ENCODE peak calls at places on chromosome 11, in eight cellular contexts. One of them, this sample, is unnamed.
A peak's percentile ranks its signal among the peaks of the same experiment; 100 is the strongest.

GRCh38 chr11:83852775-83853442 is 566.7 kb upstream of the CCDC90B start:
- DNase-seq in HFF-Myc: no peak
- DNase-seq in activated naive CD4-positive, alpha-beta T cell treated with anti-CD3 and anti-CD28 coated beads for 36 hours: no peak
- DNase-seq in substantia nigra: no peak
- DNase-seq in NCI-H187 treated with DMSO at 0.1 percent for 48 hours: no peak
- DNase-seq in epithelial cell of esophagus: no peak
- DNase-seq in cerebellum: no peak
- DNase-seq in central memory CD8-positive, alpha-beta T cell: no peak
- DNase-seq in this sample: no peak

GRCh38 chr11:11977206-11977938 is 31.1 kb downstream of the DKK3 start:
- DNase-seq in HFF-Myc: peak; percentile 91
- DNase-seq in activated naive CD4-positive, alpha-beta T cell treated with anti-CD3 and anti-CD28 coated beads for 36 hours: no peak
- DNase-seq in substantia nigra: peak; percentile 35
- DNase-seq in NCI-H187 treated with DMSO at 0.1 percent for 48 hours: no peak
- DNase-seq in epithelial cell of esophagus: peak; percentile 87
- DNase-seq in cerebellum: no peak
- DNase-seq in central memory CD8-positive, alpha-beta T cell: no peak
- DNase-seq in this sample: peak; percentile 55

GRCh38 chr11:79371152-79371551 is 69.7 kb downstream of the TENM4 start:
- DNase-seq in HFF-Myc: no peak
- DNase-seq in activated naive CD4-positive, alpha-beta T cell treated with anti-CD3 and anti-CD28 coated beads for 36 hours: no peak
- DNase-seq in substantia nigra: no peak
- DNase-seq in NCI-H187 treated with DMSO at 0.1 percent for 48 hours: no peak
- DNase-seq in epithelial cell of esophagus: peak; percentile 84
- DNase-seq in cerebellum: no peak
- DNase-seq in central memory CD8-positive, alpha-beta T cell: no peak
- DNase-seq in this sample: no peak

GRCh38 chr11:17171916-17172315 is 35.9 kb downstream of the PIK3C2A start:
- DNase-seq in HFF-Myc: no peak
- DNase-seq in activated naive CD4-positive, alpha-beta T cell treated with anti-CD3 and anti-CD28 coated beads for 36 hours: no peak
- DNase-seq in substantia nigra: no peak
- DNase-seq in NCI-H187 treated with DMSO at 0.1 percent for 48 hours: no peak
- DNase-seq in epithelial cell of esophagus: no peak
- DNase-seq in cerebellum: no peak
- DNase-seq in central memory CD8-positive, alpha-beta T cell: no peak
- DNase-seq in this sample: no peak

GRCh38 chr11:2426826-2427521 is 17.3 kb downstream of the TRPM5 start:
- DNase-seq in HFF-Myc: no peak
- DNase-seq in activated naive CD4-positive, alpha-beta T cell treated with anti-CD3 and anti-CD28 coated beads for 36 hours: no peak
- DNase-seq in substantia nigra: no peak
- DNase-seq in NCI-H187 treated with DMSO at 0.1 percent for 48 hours: no peak
- DNase-seq in epithelial cell of esophagus: no peak
- DNase-seq in cerebellum: no peak
- DNase-seq in central memory CD8-positive, alpha-beta T cell: no peak
- DNase-seq in this sample: no peak

GRCh38 chr11:72234920-72235319 is 9.1 kb downstream of the PHOX2A start:
- DNase-seq in HFF-Myc: no peak
- DNase-seq in activated naive CD4-positive, alpha-beta T cell treated with anti-CD3 and anti-CD28 coated beads for 36 hours: no peak
- DNase-seq in substantia nigra: no peak
- DNase-seq in NCI-H187 treated with DMSO at 0.1 percent for 48 hours: no peak
- DNase-seq in epithelial cell of esophagus: no peak
- DNase-seq in cerebellum: no peak
- DNase-seq in central memory CD8-positive, alpha-beta T cell: no peak
- DNase-seq in this sample: no peak

GRCh38 chr11:19952101-19952605 is 208.1 kb downstream of the DBX1 start:
- DNase-seq in HFF-Myc: no peak
- DNase-seq in activated naive CD4-positive, alpha-beta T cell treated with anti-CD3 and anti-CD28 coated beads for 36 hours: no peak
- DNase-seq in substantia nigra: no peak
- DNase-seq in NCI-H187 treated with DMSO at 0.1 percent for 48 hours: no peak
- DNase-seq in epithelial cell of esophagus: no peak
- DNase-seq in cerebellum: no peak
- DNase-seq in central memory CD8-positive, alpha-beta T cell: no peak
- DNase-seq in this sample: no peak

GRCh38 chr11:66142370-66143263 is 72.5 kb downstream of the PACS1 start:
- DNase-seq in HFF-Myc: no peak
- DNase-seq in activated naive CD4-positive, alpha-beta T cell treated with anti-CD3 and anti-CD28 coated beads for 36 hours: no peak
- DNase-seq in substantia nigra: no peak
- DNase-seq in NCI-H187 treated with DMSO at 0.1 percent for 48 hours: no peak
- DNase-seq in epithelial cell of esophagus: peak; percentile 82
- DNase-seq in cerebellum: no peak
- DNase-seq in central memory CD8-positive, alpha-beta T cell: no peak
- DNase-seq in this sample: no peak

GRCh38 chr11:26778000-26778757 is 56.3 kb upstream of the SLC5A12 start:
- DNase-seq in HFF-Myc: peak; percentile 70
- DNase-seq in activated naive CD4-positive, alpha-beta T cell treated with anti-CD3 and anti-CD28 coated beads for 36 hours: no peak
- DNase-seq in substantia nigra: no peak
- DNase-seq in NCI-H187 treated with DMSO at 0.1 percent for 48 hours: no peak
- DNase-seq in epithelial cell of esophagus: peak; percentile 48
- DNase-seq in cerebellum: no peak
- DNase-seq in central memory CD8-positive, alpha-beta T cell: no peak
- DNase-seq in this sample: no peak

GRCh38 chr11:63769719-63770443 is 1.3 kb upstream of the ZFTA start:
- DNase-seq in HFF-Myc: no peak
- DNase-seq in activated naive CD4-positive, alpha-beta T cell treated with anti-CD3 and anti-CD28 coated beads for 36 hours: no peak
- DNase-seq in substantia nigra: no peak
- DNase-seq in NCI-H187 treated with DMSO at 0.1 percent for 48 hours: no peak
- DNase-seq in epithelial cell of esophagus: no peak
- DNase-seq in cerebellum: no peak
- DNase-seq in central memory CD8-positive, alpha-beta T cell: no peak
- DNase-seq in this sample: no peak

GRCh38 chr11:126339866-126340434 is 15.5 kb upstream of the ST3GAL4 start:
- DNase-seq in HFF-Myc: no peak
- DNase-seq in activated naive CD4-positive, alpha-beta T cell treated with anti-CD3 and anti-CD28 coated beads for 36 hours: no peak
- DNase-seq in substantia nigra: no peak
- DNase-seq in NCI-H187 treated with DMSO at 0.1 percent for 48 hours: no peak
- DNase-seq in epithelial cell of esophagus: no peak
- DNase-seq in cerebellum: no peak
- DNase-seq in central memory CD8-positive, alpha-beta T cell: no peak
- DNase-seq in this sample: peak; percentile 54

GRCh38 chr11:36361901-36362391 is 65.9 kb downstream of the PRR5L start:
- DNase-seq in HFF-Myc: no peak
- DNase-seq in activated naive CD4-positive, alpha-beta T cell treated with anti-CD3 and anti-CD28 coated beads for 36 hours: no peak
- DNase-seq in substantia nigra: no peak
- DNase-seq in NCI-H187 treated with DMSO at 0.1 percent for 48 hours: no peak
- DNase-seq in epithelial cell of esophagus: peak; percentile 94
- DNase-seq in cerebellum: no peak
- DNase-seq in central memory CD8-positive, alpha-beta T cell: no peak
- DNase-seq in this sample: no peak

GRCh38 chr11:35672608-35673007 is 10.0 kb downstream of the TRIM44 start:
- DNase-seq in HFF-Myc: no peak
- DNase-seq in activated naive CD4-positive, alpha-beta T cell treated with anti-CD3 and anti-CD28 coated beads for 36 hours: no peak
- DNase-seq in substantia nigra: no peak
- DNase-seq in NCI-H187 treated with DMSO at 0.1 percent for 48 hours: no peak
- DNase-seq in epithelial cell of esophagus: no peak
- DNase-seq in cerebellum: no peak
- DNase-seq in central memory CD8-positive, alpha-beta T cell: no peak
- DNase-seq in this sample: no peak

This sample was measured in gastrocnemius medialis.